ENCODE peak calls at places on chromosomes 5 and 9, in four cellular contexts. R is right lobe of liver, G is cardiac muscle cell, Z is ovary. L is an unnamed sample.
A peak's percentile ranks its signal among the peaks of the same experiment; 100 is the strongest.

GRCh38 chr9:13588151-13589043 is 308.9 kb upstream of the MPDZ start:
- DNase-seq in R (no peak), G (peak; percentile 30), Z (no peak), L (no peak)

GRCh38 chr5:76114192-76114795 is 31.1 kb downstream of the SV2C start:
- DNase-seq in Z (no peak), G (no peak), R (no peak), L (no peak)

GRCh38 chr9:88998911-88999310 is 7.6 kb downstream of the S1PR3 start:
- DNase-seq in Z (peak; percentile 65), R (peak; percentile 57), G (peak; percentile 68), L (no peak)

GRCh38 chr5:124662261-124662781 is 84.1 kb downstream of the ZNF608 start:
- DNase-seq in R (no peak), Z (no peak), G (no peak), L (no peak)

GRCh38 chr5:6644841-6645240 is 11.6 kb downstream of the SRD5A1 start:
- DNase-seq in G (no peak), Z (no peak), R (no peak), L (peak; percentile 38)

GRCh38 chr5:165757756-165758155 is 2252.3 kb downstream of the MAT2B start:
- DNase-seq in R (no peak), Z (no peak), G (no peak), L (no peak)

GRCh38 chr9:122192261-122192875 is 32.7 kb downstream of the MORN5 start:
- DNase-seq in Z (no peak), R (no peak), G (no peak), L (no peak)

GRCh38 chr5:172708183-172708505 is 62.9 kb downstream of the DUSP1 start:
- DNase-seq in R (no peak), G (no peak), Z (no peak), L (no peak)

GRCh38 chr9:5630038-5630507 is 1.2 kb downstream of the RIC1 start:
- DNase-seq in G (peak; percentile 37), R (no peak), Z (no peak), L (peak; percentile 44)

GRCh38 chr5:42767491-42768105 is 11.0 kb downstream of the CCDC152 start:
- DNase-seq in Z (no peak), G (peak; percentile 60), R (no peak), L (peak; percentile 20)

GRCh38 chr9:113511856-113512761 is 48.6 kb downstream of the RGS3 start:
- DNase-seq in R (no peak), G (peak; percentile 58), Z (no peak), L (no peak)

GRCh38 chr9:110926828-110927227 is 111.4 kb downstream of the LPAR1 start:
- DNase-seq in R (no peak), Z (no peak), G (no peak), L (no peak)

GRCh38 chr5:95537501-95537900 is 17.3 kb downstream of the SKIC3 start:
- DNase-seq in G (peak; percentile 7), Z (no peak), R (no peak), L (no peak)

GRCh38 chr5:89816038-89816437 is 593.5 kb downstream of the CETN3 start:
- DNase-seq in Z (no peak), R (no peak), G (no peak), L (no peak)

GRCh38 chr5:160254706-160255105 is 25.4 kb downstream of the FABP6 start:
- DNase-seq in Z (no peak), G (no peak), R (no peak), L (no peak)

GRCh38 chr9:119963258-119963797 is 594.1 kb upstream of the BRINP1 start:
- DNase-seq in Z (no peak), G (peak; percentile 86), R (no peak), L (peak; percentile 42)

GRCh38 chr5:124634228-124634819 is 112.1 kb downstream of the ZNF608 start:
- DNase-seq in Z (no peak), R (no peak), G (no peak), L (no peak)

GRCh38 chr9:135920973-135921585 is 13.7 kb upstream of the CAMSAP1 start:
- DNase-seq in G (no peak), R (no peak), Z (no peak), L (no peak)

GRCh38 chr5:143955140-143955539 is 143.2 kb downstream of the HMHB1 start:
- DNase-seq in Z (no peak), G (peak; percentile 69), R (no peak), L (no peak)

GRCh38 chr5:170195876-170196275 is 36.9 kb upstream of the C5orf58 start:
- DNase-seq in R (no peak), G (no peak), Z (no peak), L (no peak)

GRCh38 chr5:172881691-172882370 is 47.8 kb downstream of the ERGIC1 start:
- DNase-seq in R (no peak), G (peak; percentile 58), Z (no peak), L (no peak)

GRCh38 chr5:59354811-59355210 is 538.7 kb downstream of the PDE4D start:
- DNase-seq in G (no peak), Z (no peak), R (no peak), L (no peak)

GRCh38 chr5:59358497-59358896 is 535.0 kb downstream of the PDE4D start:
- DNase-seq in R (no peak), Z (peak; percentile 56), G (peak; percentile 96), L (no peak)

GRCh38 chr5:59357421-59357977 is 536.0 kb downstream of the PDE4D start:
- DNase-seq in Z (peak; percentile 33), G (peak; percentile 87), R (no peak), L (no peak)

GRCh38 chr5:59358005-59358404 is 535.5 kb downstream of the PDE4D start:
- DNase-seq in G (no peak), Z (no peak), R (no peak), L (no peak)

GRCh38 chr5:59356813-59357381 is 536.6 kb downstream of the PDE4D start:
- DNase-seq in R (peak; percentile 42), Z (peak; percentile 36), G (peak; percentile 51), L (no peak)
- H3K4me3 ChIP-seq in R (no peak overlapping the region), Z (no peak overlapping the region), G (peak overlapping the region; percentile 53), L (no peak overlapping the region)

GRCh38 chr5:132807163-132807838 is 5.8 kb upstream of the SOWAHA start:
- DNase-seq in Z (no peak), R (peak; percentile 74), G (no peak), L (no peak)
- TF ChIP-seq CTCF in Z (no peak), R (peak; percentile 32), G (peak; percentile 23), L (peak; percentile 24)

GRCh38 chr5:32692066-32692746 is 18.9 kb upstream of the NPR3 start:
- DNase-seq in G (no peak), Z (no peak), R (no peak), L (no peak)
- H3K4me3 ChIP-seq in G (no peak overlapping the region), Z (no peak overlapping the region), R (no peak overlapping the region), L (no peak overlapping the region)

GRCh38 chr5:129171194-129171944 is 76.8 kb downstream of the ISOC1 start:
- DNase-seq in R (no peak), G (no peak), Z (no peak), L (no peak)

GRCh38 chr5:129174447-129174846 is 79.9 kb downstream of the ISOC1 start:
- DNase-seq in Z (no peak), G (no peak), R (no peak), L (no peak)

GRCh38 chr5:129177451-129177850 is 82.9 kb downstream of the ISOC1 start:
- DNase-seq in Z (no peak), G (no peak), R (no peak), L (no peak)

DNA sequence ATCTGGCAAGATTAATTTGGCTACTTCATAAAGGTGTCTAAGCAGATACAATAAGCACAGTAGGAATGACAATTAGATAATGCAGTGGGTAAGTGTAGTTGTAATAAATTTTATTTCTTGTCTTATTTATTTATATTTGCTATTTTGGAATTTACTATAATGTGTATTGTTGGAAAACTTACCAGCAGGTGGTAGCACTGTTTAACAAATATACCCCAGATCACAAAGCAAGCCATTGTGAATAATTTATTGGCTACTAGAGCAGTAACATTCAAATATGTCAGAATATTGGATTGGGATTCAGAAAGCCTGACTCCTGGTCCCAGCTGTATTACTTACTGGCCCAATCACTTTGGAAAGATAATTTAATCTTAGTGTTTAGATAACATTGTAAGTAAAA is 78.0 kb downstream of the ISOC1 start:
- DNase-seq in R (no peak), G (peak; percentile 75), Z (no peak), L (no peak)
- TF ChIP-seq CTCF in R (peak; percentile 16), G (peak; percentile 33), Z (no peak), L (no peak)

GRCh38 chr5:50709471-50709870 is 43.0 kb downstream of the PARP8 start:
- DNase-seq in Z (no peak), R (no peak), G (peak; percentile 37), L (no peak)

GRCh38 chr5:50712479-50712878 is 46.0 kb downstream of the PARP8 start:
- DNase-seq in G (no peak), R (no peak), Z (no peak), L (no peak)

GRCh38 chr5:50710838-50711237 is 44.4 kb downstream of the PARP8 start:
- DNase-seq in G (no peak), R (no peak), Z (no peak), L (no peak)

GRCh38 chr5:50715001-50715400 is 48.6 kb downstream of the PARP8 start:
- DNase-seq in R (no peak), Z (no peak), G (no peak), L (no peak)

DNA sequence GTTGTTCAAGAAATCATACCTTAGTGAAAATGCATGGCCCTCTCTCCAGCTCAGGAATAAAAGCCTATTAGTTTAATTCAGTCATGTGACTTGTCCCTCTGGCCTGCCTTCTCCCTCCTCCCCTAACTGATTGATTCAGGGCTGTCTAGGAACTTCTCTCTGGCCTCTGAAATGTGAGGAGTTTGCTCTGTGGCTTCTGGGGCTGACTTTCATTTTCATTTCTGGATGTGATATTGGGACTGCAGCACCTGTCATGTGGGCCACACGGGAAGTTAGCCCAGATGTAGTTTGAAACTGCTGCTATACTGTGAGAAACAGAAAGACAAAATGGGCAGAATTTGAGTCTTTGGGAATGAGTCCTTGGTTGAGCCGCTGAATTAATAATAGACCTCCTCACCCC is 44.8 kb downstream of the PARP8 start:
- DNase-seq in G (no peak), R (peak; percentile 73), Z (no peak), L (no peak)
- H3K4me3 ChIP-seq in G (no peak overlapping the region), R (peak overlapping the region; percentile 20), Z (no peak overlapping the region), L (no peak overlapping the region)